ENCODE peak calls at places on chromosomes 12 and 14, in ten cellular contexts. L is CD4-positive, alpha-beta T cell; B is endothelial cell; O is omental fat pad; P is thoracic aorta; A is AG10803; E is glutamatergic neuron; G is fibroblast of lung; W is progenitor cell of endocrine pancreas; F is lower leg skin. T is an unnamed sample.

GRCh38 chr12:101455685-101456084 is 19.5 kb upstream of the SPIC start:
- DNase-seq in W (no peak), L (no peak), E (no peak), G (no peak), F (no peak), P (no peak), A (no peak), B (no peak), O (no peak), T (no peak)

GRCh38 chr14:48319823-48320222 is 644.4 kb upstream of the MDGA2 start:
- DNase-seq in G (no peak), O (no peak), A (no peak), B (no peak), P (no peak), W (no peak), L (no peak), E (no peak), F (no peak), T (no peak)

GRCh38 chr12:40222247-40222646 is 2.5 kb upstream of the LRRK2 start:
- DNase-seq in F (no peak), O (no peak), L (no peak), B (no peak), A (peak), W (no peak), G (no peak), E (no peak), P (no peak), T (no peak)

GRCh38 chr14:74594021-74594420 is 18.0 kb downstream of the LTBP2 start:
- DNase-seq in E (no peak), L (no peak), F (no peak), W (no peak), B (no peak), O (no peak), P (no peak), G (no peak), A (no peak), T (no peak)

GRCh38 chr12:85923767-85924331 is 49.8 kb downstream of the NTS start:
- DNase-seq in B (no peak), A (peak), L (no peak), F (no peak), O (no peak), E (no peak), P (no peak), W (no peak), G (peak), T (no peak)

GRCh38 chr14:59585891-59586554 is 9.4 kb upstream of the CCDC175 start:
- DNase-seq in F (no peak), B (no peak), G (peak), O (no peak), L (no peak), P (no peak), E (no peak), W (no peak), A (peak), T (no peak)

GRCh38 chr12:117119592-117120198 is 20.5 kb upstream of the TESC start:
- DNase-seq in G (no peak), A (no peak), P (no peak), L (peak), E (no peak), O (no peak), B (peak), W (peak), F (no peak), T (peak)

GRCh38 chr12:109557809-109558208 is 15.5 kb downstream of the MMAB start:
- DNase-seq in A (no peak), B (no peak), E (no peak), L (no peak), W (no peak), F (no peak), P (no peak), O (no peak), G (no peak), T (no peak)

GRCh38 chr12:120394483-120395367 is 25.8 kb upstream of the MSI1 start:
- DNase-seq in A (no peak), G (no peak), P (no peak), W (peak), E (peak), L (no peak), F (peak), O (no peak), B (peak), T (peak)

GRCh38 chr12:123126294-123127144 is 24.4 kb downstream of the PITPNM2 start:
- DNase-seq in B (no peak), E (no peak), F (peak), L (no peak), W (no peak), G (peak), P (no peak), A (peak), O (no peak), T (peak)

GRCh38 chr12:44817687-44818086 is 58.4 kb downstream of the NELL2 start:
- DNase-seq in A (no peak), F (no peak), P (no peak), B (no peak), E (no peak), O (no peak), L (no peak), G (no peak), W (no peak), T (no peak)

GRCh38 chr14:36617824-36618223 is 35.4 kb upstream of the NKX2-8 start:
- DNase-seq in E (peak), O (no peak), G (no peak), W (no peak), F (no peak), A (no peak), B (no peak), L (no peak), P (no peak), T (no peak)

GRCh38 chr12:107536613-107537012 is 149.0 kb upstream of the PWP1 start:
- DNase-seq in W (no peak), A (peak), F (no peak), E (no peak), B (no peak), L (no peak), G (peak), O (no peak), P (no peak), T (no peak)

GRCh38 chr12:112577473-112578334 is 159.0 kb downstream of the PTPN11 start:
- DNase-seq in E (no peak), B (no peak), F (no peak), G (no peak), O (no peak), A (no peak), P (no peak), W (no peak), L (no peak), T (no peak)

GRCh38 chr12:3995276-3995675 is 122.1 kb upstream of the PARP11 start:
- DNase-seq in G (no peak), P (no peak), W (no peak), E (no peak), A (no peak), F (no peak), O (no peak), B (no peak), L (no peak), T (no peak)

GRCh38 chr14:52730708-52731111 is 744 bp downstream of the STYX start:
- DNase-seq in L (no peak), F (no peak), E (no peak), A (peak), O (no peak), P (no peak), B (no peak), G (peak), W (no peak), T (no peak)

GRCh38 chr12:90166671-90167070 is 458.0 kb upstream of the ATP2B1 start:
- DNase-seq in E (no peak), O (no peak), W (no peak), L (no peak), G (no peak), B (no peak), A (no peak), P (no peak), F (no peak), T (no peak)

GRCh38 chr14:100955201-100955600 is 51.7 kb upstream of the RTL1 start:
- DNase-seq in E (no peak), F (no peak), L (no peak), P (no peak), B (no peak), G (peak), A (peak), O (no peak), W (no peak), T (no peak)

GRCh38 chr12:127507336-127507735 is 759.6 kb upstream of the TMEM132C start:
- DNase-seq in O (no peak), E (no peak), W (no peak), G (no peak), L (no peak), P (no peak), A (no peak), F (no peak), B (no peak), T (no peak)

GRCh38 chr14:51396222-51396815 is 156.3 kb downstream of the TMX1 start:
- DNase-seq in A (peak), W (no peak), L (no peak), P (no peak), G (peak), E (peak), F (peak), B (no peak), O (no peak), T (peak)

GRCh38 chr14:51401756-51402155 is 161.7 kb downstream of the TMX1 start:
- DNase-seq in E (no peak), P (no peak), F (peak), A (no peak), W (no peak), B (no peak), O (no peak), L (no peak), G (no peak), T (no peak)

GRCh38 chr14:51400142-51400541 is 160.1 kb downstream of the TMX1 start:
- DNase-seq in O (no peak), E (no peak), A (peak), G (no peak), W (no peak), F (no peak), P (no peak), B (no peak), L (no peak), T (no peak)

GRCh38 chr14:51401272-51401671 is 161.2 kb downstream of the TMX1 start:
- DNase-seq in P (no peak), F (peak), O (no peak), A (peak), W (no peak), G (peak), B (no peak), L (no peak), E (no peak), T (no peak)

DNA sequence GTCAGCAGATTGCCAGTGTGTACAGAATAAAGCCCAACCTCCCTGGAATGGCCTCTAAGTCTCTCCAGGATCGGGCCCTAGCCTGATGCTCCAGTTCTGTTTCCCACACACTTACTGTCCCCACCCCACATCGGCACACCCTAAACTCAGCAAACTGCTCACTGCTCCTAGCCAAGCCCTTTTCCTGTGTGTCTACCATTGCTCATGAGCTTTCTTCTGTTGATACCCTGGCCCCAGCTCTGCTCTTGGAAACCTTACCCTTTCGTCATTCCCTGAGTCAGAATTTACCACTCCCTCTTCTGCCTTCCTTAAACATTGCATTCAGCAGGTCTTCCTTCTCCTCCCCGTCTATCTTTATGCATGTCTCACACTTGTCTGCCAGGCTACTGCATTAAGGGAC is 158.9 kb downstream of the TMX1 start:
- DNase-seq in W (no peak), E (no peak), L (no peak), A (peak), B (no peak), F (peak), O (no peak), P (peak), G (peak), T (peak)
- TF ChIP-seq CTCF in W (no peak), E (no peak), L (no peak), A (peak), B (no peak), F (no peak), O (no peak), P (no peak), G (peak), T (no peak)

DNA sequence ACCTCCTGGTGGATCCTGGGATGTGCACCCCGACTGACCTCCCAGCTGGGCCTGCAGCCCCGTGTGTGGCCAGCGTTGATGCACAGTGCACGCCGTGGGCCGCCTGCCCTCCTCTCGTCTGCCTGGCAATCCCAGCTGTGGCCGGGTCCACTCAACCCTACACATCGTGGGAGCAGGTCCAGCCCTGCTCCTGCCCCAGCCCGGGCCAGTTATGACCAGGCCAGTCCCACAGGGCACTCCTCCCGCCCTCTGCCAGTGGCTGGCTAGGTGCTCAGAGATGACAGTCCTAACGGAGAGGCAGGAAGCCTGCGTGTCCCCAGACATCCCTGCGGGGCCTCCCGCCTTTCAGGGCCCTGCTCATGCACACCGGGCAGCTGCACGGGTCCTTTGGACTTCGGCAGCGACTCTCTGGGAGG is 10.8 kb downstream of the GALNT9 start:
- DNase-seq in P (no peak), F (no peak), G (no peak), O (no peak), W (no peak), B (no peak), E (no peak), L (no peak), A (no peak), T (no peak)
- TF ChIP-seq CTCF in P (no peak), F (no peak), G (no peak), O (no peak), W (no peak), B (no peak), E (no peak), L (no peak), A (no peak), T (no peak)

DNA sequence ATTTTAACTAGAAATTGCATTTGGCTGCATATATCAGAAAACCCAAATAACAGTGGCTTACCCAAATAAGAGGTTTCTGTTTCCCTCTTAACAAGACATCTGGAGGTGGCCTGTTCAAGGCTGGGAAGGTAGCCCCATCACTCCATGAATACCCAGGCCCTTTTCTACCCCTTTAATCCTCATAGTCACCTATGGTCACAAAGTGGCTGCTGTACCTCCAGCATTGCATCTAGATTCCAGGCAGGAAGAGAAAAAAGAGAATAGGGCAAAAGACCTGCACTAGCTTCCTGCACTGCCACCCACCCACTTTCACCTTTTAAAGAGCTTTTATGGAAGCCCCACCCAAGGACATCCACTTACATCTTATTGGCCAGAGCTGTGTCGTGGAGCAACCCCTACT is 124.0 kb upstream of the NCOR2 start:
- DNase-seq in O (no peak), P (no peak), F (no peak), E (no peak), L (no peak), A (no peak), W (no peak), B (no peak), G (no peak), T (no peak)
- TF ChIP-seq CTCF in O (no peak), P (no peak), F (no peak), E (no peak), L (no peak), A (no peak), W (no peak), B (no peak), G (no peak), T (no peak)

GRCh38 chr12:124527861-124528561 is 39.4 kb downstream of the NCOR2 start:
- DNase-seq in P (no peak), A (peak), E (peak), O (no peak), G (peak), L (no peak), F (no peak), W (no peak), B (no peak), T (no peak)
- TF ChIP-seq CTCF in P (no peak), A (no peak), E (peak), O (no peak), G (no peak), L (no peak), F (no peak), W (no peak), B (no peak), T (no peak)

GRCh38 chr14:106528717-106529116 is 1002.3 kb downstream of the TMEM121 start:
- DNase-seq in G (no peak), L (no peak), E (no peak), W (no peak), A (no peak), B (no peak), F (no peak), P (no peak), O (no peak), T (no peak)

GRCh38 chr14:106530031-106530422 is 1003.6 kb downstream of the TMEM121 start:
- DNase-seq in L (no peak), O (no peak), W (no peak), A (no peak), F (no peak), P (no peak), G (no peak), B (no peak), E (no peak), T (no peak)

DNA sequence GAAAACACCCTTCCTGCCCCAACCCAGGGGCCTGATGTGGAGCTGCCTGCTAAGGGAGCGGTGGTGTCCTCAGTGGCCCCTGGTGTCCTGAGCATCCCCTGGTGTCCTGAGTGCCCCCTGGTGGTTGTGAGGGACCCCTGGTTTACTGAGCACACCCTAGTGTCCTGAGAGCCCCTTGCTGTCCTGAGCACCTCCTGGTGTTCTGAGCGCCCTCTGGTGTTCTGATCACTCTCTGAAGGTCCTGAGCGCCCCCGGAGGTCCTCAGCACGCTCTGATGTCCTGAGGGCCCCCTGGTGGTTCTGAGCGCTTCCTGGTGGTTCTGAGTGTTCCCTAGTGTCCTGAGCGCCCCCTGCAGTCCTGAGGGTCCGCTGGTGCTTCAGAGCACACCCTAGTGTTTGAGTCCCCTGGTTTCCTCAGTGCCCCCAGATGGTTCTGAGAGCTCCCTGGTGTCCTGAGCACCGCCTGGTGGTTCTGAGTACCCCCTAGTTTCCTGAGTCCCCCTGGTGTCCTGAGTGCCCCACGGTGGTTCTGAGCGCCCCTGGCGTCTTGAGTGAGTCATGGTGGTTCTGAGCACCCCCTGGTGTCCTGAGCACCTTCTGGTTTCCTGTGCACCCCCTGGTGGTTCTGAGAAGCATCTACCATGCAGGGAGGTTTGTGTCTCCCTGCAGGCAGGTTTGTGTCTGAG is 1004.2 kb downstream of the TMEM121 start:
- DNase-seq in W (no peak), O (no peak), L (no peak), F (no peak), B (no peak), P (no peak), G (no peak), E (no peak), A (no peak), T (no peak)
- TF ChIP-seq CTCF in W (no peak), O (no peak), L (peak), F (no peak), B (no peak), P (no peak), G (no peak), E (no peak), A (no peak), T (no peak)

GRCh38 chr12:21773263-21773741 is 1.2 kb downstream of the KCNJ8 start:
- DNase-seq in P (no peak), O (no peak), L (no peak), B (peak), F (no peak), E (peak), A (peak), G (peak), W (peak), T (no peak)
- TF ChIP-seq CTCF in P (peak), O (no peak), L (no peak), B (peak), F (no peak), E (no peak), A (peak), G (peak), W (peak), T (no peak)